ENCODE peak calls at places on chromosomes 13 and 19, in five cellular contexts. V, B, D, T and A are unnamed samples.

GRCh38 chr19:12694641-12695040 is 1.8 kb downstream of the FBXW9 start:
- DNase-seq in V (no peak), B (no peak), D (no peak), T (no peak), A (no peak)

GRCh38 chr19:55640043-55640576 is 692 bp upstream of the ZNF580 start:
- DNase-seq in V (no peak), B (peak; percentile 80), D (peak; percentile 71), T (peak; percentile 45), A (peak; percentile 74)

GRCh38 chr13:113920173-113920572 is 53.7 kb downstream of the C13orf46 start:
- DNase-seq in V (peak; percentile 4), B (no peak), D (no peak), T (no peak), A (no peak)

GRCh38 chr19:35846038-35846668 is 6.2 kb downstream of the NPHS1 start:
- DNase-seq in V (no peak), B (no peak), D (no peak), T (no peak), A (no peak)

GRCh38 chr19:33395561-33396550 is 22.3 kb downstream of the CEBPG start:
- DNase-seq in V (no peak), B (no peak), D (peak; percentile 67), T (no peak), A (no peak)

GRCh38 chr19:36686365-36687213 is 823 bp upstream of the ZNF567 start:
- DNase-seq in V (no peak), B (no peak), D (peak; percentile 2), T (no peak), A (no peak)

GRCh38 chr19:41887711-41888382 is 4.9 kb downstream of the ARHGEF1 start:
- DNase-seq in V (no peak), B (peak; percentile 92), D (peak; percentile 91), T (peak; percentile 80), A (peak; percentile 89)

GRCh38 chr13:112873851-112874750 is 94.9 kb upstream of the MCF2L start:
- DNase-seq in V (peak; percentile 85), B (peak; percentile 77), D (peak; percentile 64), T (peak; percentile 78), A (peak; percentile 87)

GRCh38 chr19:2888739-2889224 is 11.9 kb upstream of the ZNF57 start:
- DNase-seq in V (no peak), B (peak; percentile 68), D (no peak), T (no peak), A (peak; percentile 64)

GRCh38 chr13:41463823-41464602 is 6.7 kb downstream of the RGCC start:
- DNase-seq in V (no peak), B (peak; percentile 82), D (no peak), T (no peak), A (no peak)

GRCh38 chr13:111388851-111389500 is 68.5 kb downstream of the TEX29 start:
- DNase-seq in V (no peak), B (peak; percentile 37), D (no peak), T (no peak), A (no peak)

GRCh38 chr19:29323972-29324680 is 111.2 kb upstream of the UQCRFS1 start:
- DNase-seq in V (peak; percentile 38), B (no peak), D (no peak), T (no peak), A (peak; percentile 20)

GRCh38 chr19:28874742-28875141 is 338.2 kb downstream of the UQCRFS1 start:
- DNase-seq in V (no peak), B (no peak), D (no peak), T (no peak), A (no peak)

GRCh38 chr19:53904909-53905308 is 4.2 kb upstream of the CACNG7 start:
- DNase-seq in V (no peak), B (no peak), D (no peak), T (no peak), A (no peak)

GRCh38 chr19:34365463-34366401 is 736 bp downstream of the GPI start:
- DNase-seq in V (no peak), B (no peak), D (peak; percentile 36), T (peak; percentile 5), A (no peak)

GRCh38 chr19:18008814-18009213 is 844 bp downstream of the ARRDC2 start:
- DNase-seq in V (no peak), B (no peak), D (no peak), T (no peak), A (no peak)

GRCh38 chr19:12757544-12758274 is 6.1 kb downstream of the BEST2 start:
- DNase-seq in V (peak; percentile 73), B (peak; percentile 80), D (peak; percentile 77), T (peak; percentile 54), A (peak; percentile 86)

GRCh38 chr19:35845215-35846037 is 6.9 kb downstream of the NPHS1 start:
- DNase-seq in V (no peak), B (no peak), D (no peak), T (no peak), A (no peak)

GRCh38 chr19:41353466-41354342 is at the start of gene TGFB1:
- DNase-seq in V (peak; percentile 88), B (peak; percentile 92), D (peak; percentile 90), T (peak; percentile 83), A (peak; percentile 96)

GRCh38 chr19:53868091-53868891 is 608 bp downstream of the MYADM start:
- DNase-seq in V (peak; percentile 79), B (peak; percentile 54), D (peak; percentile 83), T (no peak), A (no peak)

GRCh38 chr19:1945899-1946298 is 4.9 kb downstream of the CSNK1G2 start:
- DNase-seq in V (no peak), B (no peak), D (peak; percentile 18), T (no peak), A (no peak)

GRCh38 chr19:18229915-18230314 is 3.7 kb upstream of the PDE4C start:
- DNase-seq in V (no peak), B (no peak), D (no peak), T (no peak), A (no peak)

GRCh38 chr19:35609881-35610353 is 2.6 kb upstream of the HAUS5 start:
- DNase-seq in V (no peak), B (peak; percentile 10), D (no peak), T (no peak), A (no peak)